ENCODE peak calls at places on chromosomes 5 and 9, in nine cellular contexts. G, O, Z, Q, N, A, L, S and Y are unnamed samples.

GRCh38 chr9:26863074-26863473 is 29.5 kb downstream of the CAAP1 start:
- DNase-seq in G (peak), O (peak), Z (peak), Q (no peak), N (peak), A (peak), L (peak), S (peak), Y (no peak)

GRCh38 chr5:14365831-14366435 is 215.7 kb upstream of the OTULINL start:
- DNase-seq in G (no peak), O (no peak), Z (no peak), Q (no peak), N (no peak), A (no peak), L (no peak), S (no peak), Y (no peak)

GRCh38 chr5:32471784-32472183 is 27.2 kb upstream of the ZFR start:
- DNase-seq in G (no peak), O (peak), Z (peak), Q (peak), N (no peak), A (no peak), L (no peak), S (no peak), Y (no peak)

GRCh38 chr9:106286249-106286648 is 576.7 kb upstream of the ZNF462 start:
- DNase-seq in G (no peak), O (peak), Z (peak), Q (no peak), N (no peak), A (peak), L (peak), S (peak), Y (peak)

GRCh38 chr9:23088932-23089364 is 642.3 kb downstream of the DMRTA1 start:
- DNase-seq in G (no peak), O (no peak), Z (no peak), Q (no peak), N (peak), A (peak), L (peak), S (no peak), Y (peak)

GRCh38 chr5:138503487-138504270 is 38.4 kb downstream of the EGR1 start:
- DNase-seq in G (peak), O (peak), Z (peak), Q (peak), N (peak), A (peak), L (peak), S (peak), Y (peak)

GRCh38 chr9:131707677-131708612 is 31.9 kb downstream of the RAPGEF1 start:
- DNase-seq in G (peak), O (no peak), Z (no peak), Q (no peak), N (peak), A (peak), L (peak), S (peak), Y (no peak)

GRCh38 chr9:135698236-135698635 is 1.0 kb downstream of the SOHLH1 start:
- DNase-seq in G (no peak), O (no peak), Z (no peak), Q (no peak), N (no peak), A (no peak), L (no peak), S (no peak), Y (no peak)

GRCh38 chr5:89351975-89352374 is 469.0 kb upstream of the MEF2C start:
- DNase-seq in G (no peak), O (no peak), Z (no peak), Q (no peak), N (peak), A (peak), L (no peak), S (no peak), Y (no peak)

GRCh38 chr5:173039964-173040363 is 16.2 kb upstream of the CREBRF start:
- DNase-seq in G (no peak), O (no peak), Z (no peak), Q (no peak), N (no peak), A (no peak), L (no peak), S (no peak), Y (no peak)

GRCh38 chr5:109823597-109823996 is 133.9 kb downstream of the MAN2A1 start:
- DNase-seq in G (peak), O (no peak), Z (no peak), Q (no peak), N (peak), A (peak), L (no peak), S (no peak), Y (no peak)

GRCh38 chr9:88733651-88734470 is 198.9 kb downstream of the NXNL2 start:
- DNase-seq in G (peak), O (no peak), Z (no peak), Q (no peak), N (peak), A (peak), L (no peak), S (no peak), Y (no peak)

GRCh38 chr5:139443766-139444473 is 4.6 kb upstream of the DNAJC18 start:
- DNase-seq in G (peak), O (peak), Z (peak), Q (no peak), N (peak), A (peak), L (no peak), S (no peak), Y (no peak)

GRCh38 chr5:134026521-134027202 is 21.9 kb upstream of the VDAC1 start:
- DNase-seq in G (peak), O (no peak), Z (peak), Q (peak), N (peak), A (peak), L (peak), S (peak), Y (peak)

GRCh38 chr5:59193616-59194319 is 610.9 kb downstream of the RAB3C start:
- DNase-seq in G (peak), O (no peak), Z (no peak), Q (no peak), N (peak), A (peak), L (no peak), S (no peak), Y (no peak)